ENCODE peak calls at places on chromosome 22, in seven cellular contexts. One of them, this sample, is unnamed.
A peak's percentile ranks its signal among the peaks of the same experiment; 100 is the strongest.

GRCh38 chr22:24305260-24305692 is 34.6 kb downstream of the SPECC1L start:
- DNase-seq in neural crest cell: no peak
- DNase-seq in DMS153: no peak
- DNase-seq in EL: no peak
- DNase-seq in heart right ventricle: no peak
- DNase-seq in smooth muscle cell of the brain vasculature: no peak
- DNase-seq in lower leg skin: no peak
- DNase-seq in this sample: peak; percentile 75

GRCh38 chr22:39965749-39966148 is 5.6 kb downstream of the TMA7B start:
- DNase-seq in heart right ventricle: no peak
- DNase-seq in smooth muscle cell of the brain vasculature: no peak
- DNase-seq in neural crest cell: no peak
- DNase-seq in EL: no peak
- DNase-seq in lower leg skin: no peak
- DNase-seq in DMS153: no peak
- DNase-seq in this sample: no peak

GRCh38 chr22:40324468-40325305 is 21.6 kb upstream of the ADSL start:
- DNase-seq in EL: no peak
- DNase-seq in lower leg skin: no peak
- DNase-seq in heart right ventricle: no peak
- DNase-seq in smooth muscle cell of the brain vasculature: no peak
- DNase-seq in DMS153: no peak
- DNase-seq in neural crest cell: no peak
- DNase-seq in this sample: no peak

GRCh38 chr22:37601540-37602442 is 6.8 kb upstream of the GGA1 start:
- DNase-seq in neural crest cell: peak; percentile 8
- DNase-seq in lower leg skin: no peak
- DNase-seq in smooth muscle cell of the brain vasculature: no peak
- DNase-seq in EL: peak; percentile 69
- DNase-seq in heart right ventricle: no peak
- DNase-seq in DMS153: peak; percentile 84
- DNase-seq in this sample: peak; percentile 52

GRCh38 chr22:45284705-45285305 is at the start of gene UPK3A:
- DNase-seq in EL: no peak
- DNase-seq in heart right ventricle: peak; percentile 42
- DNase-seq in neural crest cell: peak; percentile 49
- DNase-seq in DMS153: peak; percentile 60
- DNase-seq in lower leg skin: no peak
- DNase-seq in smooth muscle cell of the brain vasculature: no peak
- DNase-seq in this sample: no peak

GRCh38 chr22:27719535-27720227 is 81.9 kb downstream of the MN1 start:
- DNase-seq in DMS153: peak; percentile 76
- DNase-seq in heart right ventricle: peak; percentile 39
- DNase-seq in neural crest cell: no peak
- DNase-seq in smooth muscle cell of the brain vasculature: no peak
- DNase-seq in EL: peak; percentile 23
- DNase-seq in lower leg skin: peak; percentile 88
- DNase-seq in this sample: peak; percentile 65

GRCh38 chr22:33806191-33806590 is 114.1 kb downstream of the LARGE1 start:
- DNase-seq in lower leg skin: no peak
- DNase-seq in EL: no peak
- DNase-seq in smooth muscle cell of the brain vasculature: no peak
- DNase-seq in DMS153: no peak
- DNase-seq in heart right ventricle: no peak
- DNase-seq in neural crest cell: no peak
- DNase-seq in this sample: no peak

GRCh38 chr22:35589071-35589735 is 27.9 kb downstream of the MB start:
- DNase-seq in neural crest cell: no peak
- DNase-seq in DMS153: no peak
- DNase-seq in EL: peak; percentile 100
- DNase-seq in lower leg skin: no peak
- DNase-seq in smooth muscle cell of the brain vasculature: no peak
- DNase-seq in heart right ventricle: no peak
- DNase-seq in this sample: peak; percentile 94

GRCh38 chr22:40679964-40680818 is 907 bp downstream of the MCHR1 start:
- DNase-seq in lower leg skin: no peak
- DNase-seq in heart right ventricle: no peak
- DNase-seq in smooth muscle cell of the brain vasculature: no peak
- DNase-seq in EL: no peak
- DNase-seq in neural crest cell: no peak
- DNase-seq in DMS153: no peak
- DNase-seq in this sample: no peak

GRCh38 chr22:46933526-46933925 is 171.1 kb downstream of the TBC1D22A start:
- DNase-seq in neural crest cell: no peak
- DNase-seq in smooth muscle cell of the brain vasculature: no peak
- DNase-seq in lower leg skin: no peak
- DNase-seq in EL: no peak
- DNase-seq in DMS153: no peak
- DNase-seq in heart right ventricle: no peak
- DNase-seq in this sample: no peak

GRCh38 chr22:31477329-31477728 is 12.3 kb downstream of the EIF4ENIF1 start:
- DNase-seq in heart right ventricle: no peak
- DNase-seq in DMS153: no peak
- DNase-seq in lower leg skin: no peak
- DNase-seq in smooth muscle cell of the brain vasculature: no peak
- DNase-seq in neural crest cell: no peak
- DNase-seq in EL: no peak
- DNase-seq in this sample: no peak